ENCODE peak calls at places on chromosomes 4 and X, in five cellular contexts. E is tibial artery, F is heart left ventricle, X is A549, O is astrocyte. Q is an unnamed sample.

GRCh38 chr4:86993909-86994672 is 59.3 kb downstream of the AFF1 start:
- DNase-seq in E (no peak), F (no peak), X (no peak), O (no peak), Q (no peak)

GRCh38 chr4:24657768-24658617 is 73.6 kb upstream of the DHX15 start:
- DNase-seq in E (no peak), F (no peak), X (peak; percentile 51), O (peak; percentile 97), Q (peak; percentile 82)

GRCh38 chr4:82217986-82218715 is 155.6 kb downstream of the HNRNPD start:
- DNase-seq in E (no peak), F (no peak), X (no peak), O (no peak), Q (no peak)

GRCh38 chr4:69377562-69377961 is 97.3 kb downstream of the UGT2B28 start:
- DNase-seq in E (no peak), F (no peak), X (no peak), O (no peak), Q (no peak)

GRCh38 chrX:108091878-108092291 is 307 bp downstream of the ATG4A start:
- DNase-seq in E (no peak), F (no peak), X (no peak), O (no peak), Q (no peak)

GRCh38 chrX:31036895-31037294 is 34.9 kb downstream of the FTHL17 start:
- DNase-seq in E (peak; percentile 64), F (no peak), X (peak; percentile 10), O (peak; percentile 12), Q (peak; percentile 5)

GRCh38 chrX:30781711-30782444 is 107.2 kb downstream of the TAB3 start:
- DNase-seq in E (no peak), F (no peak), X (no peak), O (no peak), Q (no peak)

GRCh38 chrX:72539822-72540221 is 32.8 kb downstream of the HDAC8 start:
- DNase-seq in E (no peak), F (no peak), X (no peak), O (no peak), Q (no peak)

GRCh38 chrX:132041016-132041415 is 17.9 kb downstream of the STK26 start:
- DNase-seq in E (no peak), F (no peak), X (no peak), O (peak; percentile 37), Q (peak; percentile 18)

GRCh38 chr4:168884251-168885124 is 125.6 kb downstream of the CBR4 start:
- DNase-seq in E (no peak), F (no peak), X (no peak), O (no peak), Q (no peak)
- H3K27ac ChIP-seq in E (no peak overlapping the region), F (no peak overlapping the region), X (peak overlapping the region; percentile 33), O (peak overlapping the region; percentile 13), Q (no peak overlapping the region)

DNA sequence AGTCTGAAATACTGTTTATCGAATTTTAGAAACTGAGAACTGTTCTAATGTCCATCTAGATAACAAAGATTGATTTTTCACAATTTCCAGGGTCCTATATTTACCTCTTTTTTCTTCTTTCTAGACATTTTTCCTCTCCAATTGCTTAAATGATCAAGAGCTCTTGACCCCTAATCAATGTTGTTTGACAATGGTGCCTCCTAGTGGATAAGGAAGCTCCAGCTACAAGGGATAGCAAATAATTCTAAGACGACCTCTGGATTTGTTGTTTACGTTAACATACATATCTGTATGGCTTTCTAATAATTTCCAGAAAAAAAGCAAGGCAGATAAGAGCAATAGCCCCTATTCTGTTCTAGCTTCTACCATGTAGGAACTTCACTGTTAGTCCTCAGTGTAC is 35.8 kb downstream of the GPR82 start:
- DNase-seq in E (no peak), F (no peak), X (no peak), O (no peak), Q (no peak)
- TF ChIP-seq CTCF in E (peak; percentile 28), F (peak; percentile 41), X (peak; percentile 34), O (peak; percentile 26), Q (no peak)

GRCh38 chr4:163195247-163195765 is 28.6 kb upstream of the NAF1 start:
- DNase-seq in E (no peak), F (no peak), X (no peak), O (no peak), Q (no peak)

GRCh38 chr4:163193717-163194116 is 27.0 kb upstream of the NAF1 start:
- DNase-seq in E (no peak), F (no peak), X (no peak), O (no peak), Q (no peak)

GRCh38 chr4:163191999-163192398 is 25.3 kb upstream of the NAF1 start:
- DNase-seq in E (no peak), F (no peak), X (no peak), O (no peak), Q (no peak)

GRCh38 chr4:163196904-163197505 is 30.3 kb upstream of the NAF1 start:
- DNase-seq in E (no peak), F (no peak), X (no peak), O (no peak), Q (no peak)

GRCh38 chr4:163194593-163194992 is 27.9 kb upstream of the NAF1 start:
- DNase-seq in E (peak; percentile 79), F (no peak), X (no peak), O (no peak), Q (no peak)
- H3K27ac ChIP-seq in E (peak overlapping the region; percentile 61), F (no peak overlapping the region), X (no peak overlapping the region), O (no peak overlapping the region), Q (no peak overlapping the region)

GRCh38 chrX:149286940-149287349 is 218.2 kb downstream of the IDS start:
- DNase-seq in E (no peak), F (no peak), X (peak; percentile 35), O (peak; percentile 11), Q (peak; percentile 26)
- TF ChIP-seq CTCF in E (peak; percentile 37), F (peak; percentile 40), X (peak; percentile 47), O (peak; percentile 47), Q (peak; percentile 45)